ENCODE peak calls at places on chromosomes 5 and 9, in seven cellular contexts. One of them, this sample, is unnamed.

GRCh38 chr5:120093178-120093577 is 370.9 kb upstream of the PRR16 start:
- DNase-seq in renal cortical epithelial cell: no peak
- DNase-seq in fibroblast of lung: no peak
- DNase-seq in A549: no peak
- DNase-seq in anterior cingulate cortex: no peak
- DNase-seq in ACHN: no peak
- DNase-seq in G401: no peak
- DNase-seq in this sample: no peak

GRCh38 chr5:176541338-176542134 is 4.3 kb upstream of the RNF44 start:
- DNase-seq in renal cortical epithelial cell: no peak
- DNase-seq in fibroblast of lung: no peak
- DNase-seq in A549: no peak
- DNase-seq in anterior cingulate cortex: no peak
- DNase-seq in ACHN: no peak
- DNase-seq in G401: peak
- DNase-seq in this sample: no peak

GRCh38 chr9:134171316-134172197 is 7.2 kb upstream of the RNU6ATAC start:
- DNase-seq in renal cortical epithelial cell: no peak
- DNase-seq in fibroblast of lung: peak
- DNase-seq in A549: no peak
- DNase-seq in anterior cingulate cortex: no peak
- DNase-seq in ACHN: no peak
- DNase-seq in G401: no peak
- DNase-seq in this sample: no peak

GRCh38 chr5:1074816-1075554 is 36.9 kb downstream of the SLC12A7 start:
- DNase-seq in renal cortical epithelial cell: no peak
- DNase-seq in fibroblast of lung: no peak
- DNase-seq in A549: no peak
- DNase-seq in anterior cingulate cortex: no peak
- DNase-seq in ACHN: no peak
- DNase-seq in G401: no peak
- DNase-seq in this sample: no peak

GRCh38 chr5:16853511-16853910 is 82.6 kb downstream of the MYO10 start:
- DNase-seq in renal cortical epithelial cell: no peak
- DNase-seq in fibroblast of lung: no peak
- DNase-seq in A549: no peak
- DNase-seq in anterior cingulate cortex: no peak
- DNase-seq in ACHN: no peak
- DNase-seq in G401: peak
- DNase-seq in this sample: no peak

GRCh38 chr9:81759680-81760215 is 70.4 kb upstream of the TLE1 start:
- DNase-seq in renal cortical epithelial cell: peak
- DNase-seq in fibroblast of lung: peak
- DNase-seq in A549: peak
- DNase-seq in anterior cingulate cortex: no peak
- DNase-seq in ACHN: peak
- DNase-seq in G401: no peak
- DNase-seq in this sample: peak

GRCh38 chr9:136244776-136245193 is 827 bp downstream of the QSOX2 start:
- DNase-seq in renal cortical epithelial cell: no peak
- DNase-seq in fibroblast of lung: no peak
- DNase-seq in A549: no peak
- DNase-seq in anterior cingulate cortex: no peak
- DNase-seq in ACHN: no peak
- DNase-seq in G401: no peak
- DNase-seq in this sample: peak

GRCh38 chr9:2159521-2160417 is 144.6 kb downstream of the SMARCA2 start:
- DNase-seq in renal cortical epithelial cell: no peak
- DNase-seq in fibroblast of lung: peak
- DNase-seq in A549: no peak
- DNase-seq in anterior cingulate cortex: peak
- DNase-seq in ACHN: no peak
- DNase-seq in G401: peak
- DNase-seq in this sample: no peak

GRCh38 chr9:120443489-120443888 is 136.5 kb downstream of the CDK5RAP2 start:
- DNase-seq in renal cortical epithelial cell: peak
- DNase-seq in fibroblast of lung: peak
- DNase-seq in A549: no peak
- DNase-seq in anterior cingulate cortex: no peak
- DNase-seq in ACHN: no peak
- DNase-seq in G401: no peak
- DNase-seq in this sample: no peak

GRCh38 chr5:14706615-14707021 is 42.1 kb downstream of the OTULIN start:
- DNase-seq in renal cortical epithelial cell: peak
- DNase-seq in fibroblast of lung: peak
- DNase-seq in A549: no peak
- DNase-seq in anterior cingulate cortex: no peak
- DNase-seq in ACHN: no peak
- DNase-seq in G401: peak
- DNase-seq in this sample: no peak

GRCh38 chr9:115106001-115106400 is 12.0 kb downstream of the TNC start:
- DNase-seq in renal cortical epithelial cell: peak
- DNase-seq in fibroblast of lung: peak
- DNase-seq in A549: peak
- DNase-seq in anterior cingulate cortex: no peak
- DNase-seq in ACHN: no peak
- DNase-seq in G401: no peak
- DNase-seq in this sample: no peak

GRCh38 chr5:162806195-162806594 is 631.2 kb upstream of the CCNG1 start:
- DNase-seq in renal cortical epithelial cell: no peak
- DNase-seq in fibroblast of lung: no peak
- DNase-seq in A549: no peak
- DNase-seq in anterior cingulate cortex: no peak
- DNase-seq in ACHN: no peak
- DNase-seq in G401: no peak
- DNase-seq in this sample: no peak

GRCh38 chr5:72608297-72608696 is 101.1 kb upstream of the ZNF366 start:
- DNase-seq in renal cortical epithelial cell: no peak
- DNase-seq in fibroblast of lung: peak
- DNase-seq in A549: no peak
- DNase-seq in anterior cingulate cortex: no peak
- DNase-seq in ACHN: no peak
- DNase-seq in G401: no peak
- DNase-seq in this sample: no peak

GRCh38 chr9:94632736-94633135 is 6.6 kb downstream of the FBP1 start:
- DNase-seq in renal cortical epithelial cell: no peak
- DNase-seq in fibroblast of lung: no peak
- DNase-seq in A549: no peak
- DNase-seq in anterior cingulate cortex: no peak
- DNase-seq in ACHN: no peak
- DNase-seq in G401: no peak
- DNase-seq in this sample: no peak

GRCh38 chr5:62778327-62779009 is 199.8 kb downstream of the LRRC70 start:
- DNase-seq in renal cortical epithelial cell: no peak
- DNase-seq in fibroblast of lung: no peak
- DNase-seq in A549: no peak
- DNase-seq in anterior cingulate cortex: no peak
- DNase-seq in ACHN: no peak
- DNase-seq in G401: peak
- DNase-seq in this sample: peak

GRCh38 chr5:71600783-71601182 is 13.6 kb downstream of the MCCC2 start:
- DNase-seq in renal cortical epithelial cell: no peak
- DNase-seq in fibroblast of lung: no peak
- DNase-seq in A549: no peak
- DNase-seq in anterior cingulate cortex: no peak
- DNase-seq in ACHN: no peak
- DNase-seq in G401: no peak
- DNase-seq in this sample: no peak

GRCh38 chr5:165630211-165630866 is 2124.9 kb downstream of the MAT2B start:
- DNase-seq in renal cortical epithelial cell: peak
- DNase-seq in fibroblast of lung: peak
- DNase-seq in A549: peak
- DNase-seq in anterior cingulate cortex: peak
- DNase-seq in ACHN: peak
- DNase-seq in G401: peak
- DNase-seq in this sample: peak